ENCODE peak calls at places on chromosome 20, in eight cellular contexts. Q is osteocyte, I is PC-9, O is bronchial epithelial cell, N is tibial artery, B is heart left ventricle, G is breast epithelium, Z is RWPE2. A is an unnamed sample.

GRCh38 chr20:38617011-38617829 is 15.6 kb downstream of the ARHGAP40 start:
- DNase-seq in Q (no peak), I (peak), Z (peak), G (no peak), N (no peak), B (no peak), O (peak), A (no peak)

GRCh38 chr20:13141541-13141940 is 79.5 kb upstream of the ISM1 start:
- DNase-seq in N (no peak), B (no peak), Z (no peak), Q (no peak), G (no peak), I (no peak), O (no peak), A (no peak)

GRCh38 chr20:35690265-35690664 is 8.9 kb downstream of the NFS1 start:
- DNase-seq in Z (peak), B (no peak), I (no peak), Q (peak), O (no peak), N (no peak), G (no peak), A (no peak)

GRCh38 chr20:33312583-33312982 is 29.6 kb downstream of the BPIFB1 start:
- DNase-seq in Q (no peak), N (no peak), B (no peak), O (no peak), I (no peak), G (no peak), Z (no peak), A (no peak)

GRCh38 chr20:3559231-3559630 is 88.4 kb downstream of the ATRN start:
- DNase-seq in I (no peak), Z (no peak), Q (no peak), O (no peak), B (no peak), G (no peak), N (no peak), A (no peak)

GRCh38 chr20:47610945-47611250 is 109.2 kb downstream of the NCOA3 start:
- DNase-seq in G (no peak), I (no peak), B (no peak), O (no peak), Q (no peak), Z (no peak), N (no peak), A (no peak)

GRCh38 chr20:23161968-23162696 is 76.0 kb upstream of the CD93 start:
- DNase-seq in Z (peak), N (peak), B (peak), I (peak), O (peak), Q (peak), G (peak), A (peak)

GRCh38 chr20:4661191-4661590 is 60.5 kb upstream of the PRND start:
- DNase-seq in I (no peak), Q (no peak), B (no peak), G (no peak), O (no peak), Z (no peak), N (no peak), A (no peak)

GRCh38 chr20:46767127-46767761 is 57.8 kb downstream of the SLC2A10 start:
- DNase-seq in N (no peak), I (peak), Q (no peak), O (peak), Z (no peak), B (no peak), G (no peak), A (no peak)

GRCh38 chr20:44918342-44918741 is 8.5 kb downstream of the PABPC1L start:
- DNase-seq in O (no peak), Q (no peak), I (no peak), G (no peak), Z (peak), N (no peak), B (no peak), A (no peak)

GRCh38 chr20:38168791-38169589 is 3.9 kb upstream of the TGM2 start:
- DNase-seq in Z (no peak), I (peak), G (no peak), N (peak), O (peak), Q (no peak), B (peak), A (no peak)

GRCh38 chr20:1125266-1125665 is 6.9 kb downstream of the PSMF1 start:
- DNase-seq in Q (no peak), G (no peak), N (no peak), O (no peak), I (no peak), B (no peak), Z (no peak), A (no peak)

GRCh38 chr20:35773154-35773751 is 1.4 kb downstream of the PHF20 start:
- DNase-seq in G (peak), B (no peak), O (peak), Z (no peak), I (peak), Q (no peak), N (no peak), A (no peak)

GRCh38 chr20:59007758-59008511 is 881 bp upstream of the CTSZ start:
- DNase-seq in N (peak), Z (peak), G (no peak), B (peak), I (no peak), Q (no peak), O (no peak), A (no peak)

GRCh38 chr20:48128436-48128835 is 343.2 kb upstream of the SULF2 start:
- DNase-seq in I (no peak), O (peak), Q (no peak), G (no peak), B (no peak), Z (no peak), N (no peak), A (no peak)

GRCh38 chr20:34515484-34516037 is 661 bp upstream of the DYNLRB1 start:
- DNase-seq in O (peak), I (peak), N (no peak), Q (peak), B (peak), G (peak), Z (peak), A (no peak)

GRCh38 chr20:44011251-44011940 is 96.7 kb downstream of the TOX2 start:
- DNase-seq in B (no peak), O (no peak), N (no peak), G (no peak), I (no peak), Z (peak), Q (no peak), A (no peak)

GRCh38 chr20:40688129-40689099 is 622 bp downstream of the MAFB start:
- DNase-seq in Z (peak), B (peak), Q (no peak), G (no peak), N (peak), O (no peak), I (no peak), A (no peak)

GRCh38 chr20:4169360-4170214 is 154.2 kb upstream of the RNF24 start:
- DNase-seq in O (no peak), G (no peak), Q (no peak), I (no peak), Z (no peak), N (no peak), B (no peak), A (no peak)

GRCh38 chr20:21490105-21490504 is 23.8 kb downstream of the NKX2-2 start:
- DNase-seq in O (no peak), Z (no peak), Q (no peak), N (no peak), B (no peak), G (no peak), I (no peak), A (no peak)

DNA sequence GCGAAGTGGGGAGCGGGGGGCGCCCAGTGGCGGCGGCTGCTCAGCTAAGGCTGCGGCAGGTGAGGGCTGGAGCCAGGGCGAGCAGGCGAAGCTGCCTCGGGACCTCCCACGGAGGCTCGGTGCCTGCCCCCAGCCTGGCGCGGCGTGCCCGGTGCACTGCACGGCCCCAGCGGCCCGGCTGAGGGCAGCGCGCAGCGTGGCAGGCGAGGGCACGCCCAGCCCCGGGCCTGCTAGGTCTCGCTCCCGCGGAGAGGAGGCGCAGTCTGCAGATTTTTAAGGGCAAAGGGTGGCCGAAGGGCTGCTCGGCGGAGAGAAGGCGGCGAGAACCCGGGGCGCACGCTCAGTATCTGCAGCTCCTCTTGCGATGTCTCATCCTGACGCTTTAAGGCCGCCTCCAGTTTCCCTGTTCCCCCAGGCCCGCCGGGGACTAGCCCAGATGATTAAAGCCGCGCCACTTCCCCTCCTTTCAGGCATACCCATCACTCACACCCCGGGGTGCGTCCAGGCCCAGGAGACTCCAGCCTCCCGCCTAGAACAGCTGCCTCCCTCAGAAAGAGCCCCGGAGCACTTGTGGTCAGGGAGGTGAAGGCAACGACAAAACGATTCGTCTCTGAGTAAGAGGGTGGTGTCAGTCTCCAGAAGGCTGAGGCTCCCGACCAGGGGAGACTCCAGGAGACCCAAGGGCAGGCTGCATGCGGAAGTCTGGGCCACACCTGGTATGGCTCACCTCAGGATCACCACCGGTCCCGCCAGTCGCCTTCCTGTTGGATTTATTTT is at the start of gene FERMT1:
- DNase-seq in G (no peak), Q (peak), I (peak), B (peak), O (peak), Z (peak), N (no peak), A (no peak)
- TF ChIP-seq CTCF in G (no peak), Q (no peak), I (no peak), B (no peak), O (peak), Z (peak), N (no peak), A (no peak)

GRCh38 chr20:63224272-63225081 is 8.5 kb upstream of the YTHDF1 start:
- DNase-seq in O (peak), Z (no peak), Q (no peak), B (peak), N (no peak), I (peak), G (no peak), A (no peak)
- TF ChIP-seq CTCF in O (peak), Z (peak), Q (peak), B (no peak), N (no peak), I (peak), G (no peak), A (no peak)

DNA sequence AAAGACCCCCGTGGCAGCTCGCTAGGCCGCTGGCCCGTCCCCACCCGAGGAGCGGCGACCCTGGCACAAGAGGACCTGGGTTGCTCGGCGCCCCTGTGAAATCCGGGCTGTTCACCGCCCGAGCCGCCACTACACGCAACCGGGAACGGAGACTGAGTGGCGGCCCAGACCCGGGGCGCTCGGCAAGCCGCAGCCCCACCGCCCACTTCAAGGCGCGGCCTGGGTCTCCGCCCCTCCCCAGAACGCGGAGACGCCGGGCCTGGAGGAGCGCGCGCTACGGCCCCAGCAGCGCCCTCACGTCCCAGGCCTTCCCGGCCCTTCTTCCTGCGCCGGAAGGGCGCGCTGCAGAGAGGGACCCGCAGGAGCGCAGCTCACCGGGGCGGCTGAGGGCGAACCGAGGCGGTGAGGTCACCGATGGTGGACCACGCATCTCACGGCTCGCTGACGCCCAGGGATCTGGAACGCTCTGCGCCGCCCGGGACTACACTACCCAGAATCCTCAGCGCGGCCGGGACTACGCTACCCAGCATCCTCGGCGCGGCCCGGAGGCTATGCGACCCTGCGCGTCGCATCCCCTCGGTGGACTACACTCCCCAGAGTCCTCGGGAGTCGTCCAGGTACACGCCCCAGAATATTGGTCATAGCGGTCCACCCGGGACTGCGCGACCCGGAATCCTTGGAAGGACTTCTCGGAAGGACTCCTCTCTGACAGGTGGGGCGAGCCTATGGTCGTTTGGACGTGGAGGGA is at the start of gene ZNF337:
- DNase-seq in I (peak), Q (peak), G (peak), B (peak), N (peak), O (peak), Z (peak), A (peak)
- TF ChIP-seq CTCF in I (no peak), Q (peak), G (no peak), B (no peak), N (no peak), O (peak), Z (peak), A (no peak)

GRCh38 chr20:53827996-53828672 is 234.5 kb upstream of the ZNF217 start:
- DNase-seq in N (no peak), Q (no peak), Z (peak), I (peak), G (no peak), O (peak), B (no peak), A (no peak)

GRCh38 chr20:53827292-53827995 is 233.8 kb upstream of the ZNF217 start:
- DNase-seq in B (no peak), Z (no peak), G (no peak), I (no peak), Q (no peak), O (no peak), N (no peak), A (no peak)

GRCh38 chr20:53829706-53830521 is 236.3 kb upstream of the ZNF217 start:
- DNase-seq in O (peak), Z (no peak), N (no peak), Q (no peak), G (no peak), B (no peak), I (peak), A (no peak)

GRCh38 chr20:53829086-53829703 is 235.6 kb upstream of the ZNF217 start:
- DNase-seq in O (peak), I (peak), G (no peak), Q (no peak), N (no peak), B (no peak), Z (no peak), A (peak)

DNA sequence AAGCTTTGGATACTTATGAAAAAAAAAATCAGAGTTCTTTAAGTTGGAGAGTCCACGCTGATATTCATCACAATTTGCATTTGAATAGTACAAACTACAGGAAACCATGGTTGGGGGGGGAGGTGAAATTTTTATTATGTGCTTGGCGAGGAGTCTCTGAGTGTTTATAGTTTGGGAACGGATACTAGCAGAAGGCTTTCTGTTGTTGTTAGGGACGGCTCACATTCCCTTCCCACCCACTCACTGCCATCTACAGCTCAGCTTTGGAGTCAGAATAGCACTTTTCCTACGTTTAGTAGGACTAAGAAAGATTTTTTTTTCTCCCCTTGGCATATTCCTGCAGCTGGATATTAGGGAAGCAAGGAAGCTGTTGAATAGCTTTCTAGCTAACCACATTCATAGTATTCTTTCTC is 235.0 kb upstream of the ZNF217 start:
- DNase-seq in Z (no peak), G (peak), B (no peak), O (peak), N (no peak), Q (no peak), I (peak), A (no peak)
- TF ChIP-seq CTCF in Z (peak), G (no peak), B (no peak), O (no peak), N (no peak), Q (peak), I (peak), A (no peak)

GRCh38 chr20:6678101-6678500 is 89.4 kb upstream of the BMP2 start:
- DNase-seq in Q (no peak), I (no peak), B (no peak), O (no peak), G (no peak), N (no peak), Z (no peak), A (no peak)
- TF ChIP-seq CTCF in Q (no peak), I (no peak), B (no peak), O (no peak), G (no peak), N (no peak), Z (no peak), A (no peak)

DNA sequence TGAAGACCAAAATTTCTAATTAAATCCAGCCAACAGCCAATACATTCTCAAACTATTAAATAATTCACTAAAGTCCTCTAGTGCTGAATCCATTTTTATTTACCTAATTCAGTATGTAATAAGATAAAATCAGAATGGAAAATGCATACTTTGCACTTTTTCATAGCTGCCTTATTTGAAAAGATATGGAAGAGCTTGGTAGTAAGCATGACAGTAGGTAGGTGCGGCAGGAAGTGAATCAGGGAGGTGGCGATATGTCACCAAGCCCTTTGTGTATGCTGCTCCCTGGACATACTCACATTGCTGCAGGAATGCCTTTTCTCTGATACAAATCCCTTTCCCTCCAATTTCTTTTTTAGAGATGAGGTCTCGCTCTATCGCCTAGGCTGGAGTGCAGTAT is 10.2 kb upstream of the TGM3 start:
- DNase-seq in Q (no peak), Z (no peak), I (no peak), G (no peak), O (peak), B (no peak), N (no peak), A (no peak)
- TF ChIP-seq CTCF in Q (no peak), Z (no peak), I (no peak), G (no peak), O (no peak), B (no peak), N (no peak), A (no peak)